ENCODE peak calls at places on chromosomes 3 and 15, in ten cellular contexts. S is upper lobe of right lung; J is A549; G is HepG2; B is DND-41; F is keratinocyte; E is mammary epithelial cell; M is stomach; Q is Karpas-422; P is CD4-positive, CD25-positive, alpha-beta regulatory T cell. Y is an unnamed sample.

GRCh38 chr3:126922466-126922865 is 60.4 kb upstream of the PLXNA1 start:
- DNase-seq in P (no peak), M (no peak), Q (no peak), J (no peak), F (no peak), G (no peak), B (no peak), S (no peak), E (no peak), Y (no peak)

GRCh38 chr15:100809151-100809550 is 70.5 kb upstream of the ALDH1A3 start:
- DNase-seq in M (no peak), S (no peak), P (no peak), Q (no peak), E (peak; percentile 20), J (no peak), B (no peak), G (no peak), F (no peak), Y (no peak)

GRCh38 chr3:188301147-188301546 is 147.2 kb downstream of the LPP start:
- DNase-seq in F (no peak), E (no peak), S (no peak), J (no peak), G (no peak), M (no peak), B (no peak), Q (no peak), P (no peak), Y (no peak)

GRCh38 chr3:152388631-152389030 is 119.9 kb downstream of the MBNL1 start:
- DNase-seq in F (no peak), B (no peak), S (no peak), E (peak; percentile 77), Q (no peak), M (no peak), G (no peak), P (no peak), J (no peak), Y (no peak)

GRCh38 chr3:8266679-8267267 is 234.8 kb upstream of the LMCD1 start:
- DNase-seq in E (no peak), J (no peak), P (no peak), G (no peak), F (no peak), M (no peak), S (no peak), Q (peak; percentile 53), B (no peak), Y (no peak)

GRCh38 chr3:195873971-195874370 is 34.4 kb downstream of the TNK2 start:
- DNase-seq in M (peak; percentile 43), J (no peak), S (peak; percentile 69), B (no peak), Q (no peak), F (no peak), G (no peak), E (peak; percentile 55), P (no peak), Y (no peak)

GRCh38 chr15:73794501-73795133 is 41.5 kb upstream of the INSYN1 start:
- DNase-seq in G (no peak), M (no peak), J (no peak), B (no peak), Q (no peak), F (no peak), S (no peak), P (no peak), E (peak; percentile 44), Y (no peak)

GRCh38 chr3:100992086-100993033 is 861 bp downstream of the ABI3BP start:
- DNase-seq in P (no peak), S (no peak), B (no peak), M (no peak), Q (no peak), J (no peak), G (no peak), E (peak; percentile 30), F (no peak), Y (no peak)

GRCh38 chr3:30728143-30728542 is 121.7 kb downstream of the TGFBR2 start:
- DNase-seq in M (no peak), P (no peak), G (no peak), J (no peak), Q (no peak), B (no peak), E (no peak), S (no peak), F (no peak), Y (no peak)

GRCh38 chr3:133986302-133986701 is 43.4 kb downstream of the SLCO2A1 start:
- DNase-seq in M (no peak), G (no peak), E (no peak), P (no peak), Q (no peak), J (no peak), S (no peak), F (no peak), B (no peak), Y (peak; percentile 13)

GRCh38 chr15:64760056-64760455 is 15.3 kb downstream of the RBPMS2 start:
- DNase-seq in B (no peak), M (no peak), G (no peak), P (no peak), F (no peak), Q (no peak), E (no peak), J (no peak), S (no peak), Y (no peak)

GRCh38 chr15:71207141-71207540 is 91.9 kb downstream of the THSD4 start:
- DNase-seq in E (no peak), J (no peak), B (no peak), P (no peak), M (no peak), G (no peak), S (no peak), Q (no peak), F (no peak), Y (no peak)

GRCh38 chr3:46733026-46733800 is 15.5 kb upstream of the PRSS50 start:
- DNase-seq in P (no peak), F (no peak), G (no peak), Q (no peak), E (no peak), J (no peak), B (no peak), S (no peak), M (no peak), Y (no peak)

GRCh38 chr3:134611516-134611915 is 39.3 kb downstream of the KY start:
- DNase-seq in F (no peak), S (no peak), J (no peak), P (no peak), Q (no peak), M (no peak), E (no peak), G (no peak), B (no peak), Y (no peak)

GRCh38 chr15:67834593-67835348 is 5.1 kb downstream of the RNU6-1 start:
- DNase-seq in B (no peak), S (no peak), E (no peak), G (no peak), F (no peak), Q (no peak), J (no peak), M (no peak), P (peak; percentile 17), Y (no peak)

GRCh38 chr3:100910986-100911385 is 82.2 kb downstream of the ABI3BP start:
- DNase-seq in J (no peak), F (no peak), Q (peak; percentile 28), M (no peak), E (no peak), S (no peak), G (no peak), B (no peak), P (no peak), Y (no peak)

GRCh38 chr3:8518138-8518537 is 16.5 kb downstream of the LMCD1 start:
- DNase-seq in Q (no peak), J (no peak), M (no peak), E (no peak), F (no peak), P (no peak), G (no peak), S (no peak), B (no peak), Y (no peak)

GRCh38 chr3:36591959-36592358 is 172.4 kb downstream of the DCLK3 start:
- DNase-seq in B (no peak), J (no peak), Q (no peak), G (no peak), S (no peak), F (no peak), M (no peak), P (no peak), E (peak; percentile 16), Y (no peak)

GRCh38 chr15:56490461-56490860 is 25.5 kb upstream of the MNS1 start:
- DNase-seq in S (no peak), Q (no peak), B (no peak), J (no peak), G (peak; percentile 15), E (no peak), F (no peak), P (no peak), M (no peak), Y (no peak)
- H3K27ac ChIP-seq in S (no peak overlapping the region), Q (no peak overlapping the region), B (peak overlapping the region; percentile 30), J (no peak overlapping the region), G (no peak overlapping the region), E (no peak overlapping the region), F (no peak overlapping the region), P (no peak overlapping the region), M (no peak overlapping the region), Y (no peak overlapping the region)

DNA sequence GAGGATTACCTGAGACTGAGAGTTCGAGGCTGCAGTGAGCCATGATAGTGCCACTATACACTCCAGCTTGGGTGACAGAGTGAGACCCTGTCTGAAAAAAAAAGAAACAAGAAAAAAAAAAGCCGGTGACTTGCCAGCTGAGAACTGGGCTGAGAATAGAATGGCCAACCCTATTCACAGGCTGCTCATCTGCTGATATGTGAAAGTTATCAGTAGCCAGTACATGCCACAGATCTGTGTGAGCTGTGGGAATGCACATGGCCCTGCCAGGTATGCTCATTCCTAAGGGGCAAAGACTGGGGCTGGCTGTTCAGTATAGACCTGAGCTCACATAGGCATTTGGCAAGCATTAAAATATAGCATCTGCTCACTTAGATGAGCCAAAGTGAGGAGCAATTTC is 30.9 kb downstream of the IL20RB start:
- DNase-seq in G (no peak), P (no peak), Q (no peak), B (no peak), J (no peak), E (no peak), S (no peak), M (no peak), F (no peak), Y (no peak)
- H3K4me3 ChIP-seq in G (no peak overlapping the region), P (no peak overlapping the region), Q (no peak overlapping the region), B (no peak overlapping the region), J (no peak overlapping the region), E (no peak overlapping the region), S (no peak overlapping the region), M (no peak overlapping the region), F (no peak overlapping the region), Y (no peak overlapping the region)

GRCh38 chr3:135929670-135930069 is 35.9 kb upstream of the PPP2R3A start:
- DNase-seq in Q (no peak), B (no peak), M (no peak), G (no peak), F (no peak), J (no peak), E (peak; percentile 50), P (no peak), S (no peak), Y (no peak)
- H3K4me1 ChIP-seq in Q (no peaks in the 10 kb centered on the region), B (no peaks in the 10 kb centered on the region), M (peaks cover 6% of the 10 kb centered on the region), G (no peaks in the 10 kb centered on the region), F (peaks cover 21% of the 10 kb centered on the region), J (no peaks in the 10 kb centered on the region), E (peaks cover 22% of the 10 kb centered on the region), P (no peaks in the 10 kb centered on the region), S (no peaks in the 10 kb centered on the region), Y (no peaks in the 10 kb centered on the region)

DNA sequence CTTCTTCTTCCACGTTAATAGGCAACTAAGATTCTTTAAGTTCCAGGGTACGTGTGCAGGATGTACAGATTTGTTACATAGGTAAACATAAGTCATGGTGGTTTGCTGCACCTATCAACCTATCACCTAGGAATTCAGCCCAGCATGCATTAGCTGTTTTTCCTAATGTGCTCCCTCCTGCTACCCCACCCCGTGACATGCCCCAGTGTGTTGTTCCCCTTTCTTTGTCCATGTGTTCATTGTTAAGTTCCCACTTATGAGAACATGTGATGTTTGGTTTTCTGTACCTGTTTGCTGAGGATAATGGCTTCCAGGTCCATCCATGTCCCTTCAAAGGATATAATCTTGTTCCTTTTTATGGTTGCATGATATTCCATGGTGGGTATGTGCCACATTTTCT is 21.1 kb downstream of the GTF2A2 start:
- DNase-seq in E (no peak), S (no peak), J (no peak), P (no peak), M (no peak), F (no peak), B (no peak), Q (no peak), G (no peak), Y (no peak)
- H3K27ac ChIP-seq in E (no peak overlapping the region), S (no peak overlapping the region), J (no peak overlapping the region), P (no peak overlapping the region), M (no peak overlapping the region), F (no peak overlapping the region), B (no peak overlapping the region), Q (no peak overlapping the region), G (no peak overlapping the region), Y (no peak overlapping the region)

Y was measured in aorta.